ENCODE peak calls at places on chromosome 4, in four cellular contexts. X is MCF 10A, F is H9, H is substantia nigra. V is an unnamed sample.

GRCh38 chr4:147381749-147382148 is 99.1 kb upstream of the EDNRA start:
- DNase-seq in X (no peak), H (no peak), F (peak), V (no peak)

GRCh38 chr4:53963786-53964185 is 100.6 kb downstream of the CHIC2 start:
- DNase-seq in H (no peak), F (no peak), X (no peak), V (no peak)

GRCh38 chr4:72779256-72779655 is 210.2 kb upstream of the ADAMTS3 start:
- DNase-seq in F (no peak), X (peak), H (no peak), V (no peak)

GRCh38 chr4:105520819-105521790 is 31.3 kb upstream of the ARHGEF38 start:
- DNase-seq in H (no peak), F (no peak), X (peak), V (peak)

GRCh38 chr4:87419578-87420249 is 2.7 kb upstream of the NUDT9 start:
- DNase-seq in H (no peak), F (no peak), X (no peak), V (no peak)

GRCh38 chr4:123547167-123547817 is 150.7 kb downstream of the SPRY1 start:
- DNase-seq in F (peak), H (no peak), X (no peak), V (no peak)

GRCh38 chr4:185235480-185236154 is 26.2 kb downstream of the SNX25 start:
- DNase-seq in X (no peak), H (no peak), F (no peak), V (no peak)

GRCh38 chr4:8383016-8383415 is 57.5 kb downstream of the ACOX3 start:
- DNase-seq in H (no peak), F (no peak), X (no peak), V (no peak)

GRCh38 chr4:5524900-5525299 is 183.5 kb downstream of the EVC2 start:
- DNase-seq in X (peak), F (no peak), H (no peak), V (no peak)

GRCh38 chr4:46386570-46386969 is 3.4 kb downstream of the GABRA2 start:
- DNase-seq in H (no peak), F (peak), X (peak), V (no peak)

GRCh38 chr4:113823291-113823659 is 61.7 kb upstream of the CAMK2D start:
- DNase-seq in H (no peak), X (no peak), F (no peak), V (no peak)

GRCh38 chr4:123746981-123747380 is 350.4 kb downstream of the SPRY1 start:
- DNase-seq in X (no peak), H (no peak), F (peak), V (no peak)

GRCh38 chr4:135838889-135839288 is 1637.3 kb upstream of the PABPC4L start:
- DNase-seq in F (peak), H (no peak), X (peak), V (no peak)

GRCh38 chr4:80184791-80185756 is 12.2 kb upstream of the PRDM8 start:
- DNase-seq in F (peak), H (no peak), X (no peak), V (no peak)

GRCh38 chr4:148426643-148427042 is 15.6 kb downstream of the NR3C2 start:
- DNase-seq in F (no peak), X (no peak), H (no peak), V (no peak)

V was measured in germinal center.